ENCODE peak calls at places on chromosome 10, in six cellular contexts. U is tibial nerve, M is stomach, J is aorta, R is body of pancreas, L is esophagus squamous epithelium. B is an unnamed sample.
A peak's percentile ranks its signal among the peaks of the same experiment; 100 is the strongest.

GRCh38 chr10:113907166-113907565 is 52.7 kb downstream of the NHLRC2 start:
- DNase-seq in M (no peak), L (no peak), J (no peak), R (no peak), U (no peak), B (no peak)

GRCh38 chr10:119665901-119666708 is 14.9 kb downstream of the BAG3 start:
- DNase-seq in J (no peak), U (no peak), M (no peak), R (no peak), L (no peak), B (no peak)

GRCh38 chr10:43061331-43061730 is 15.5 kb upstream of the RET start:
- DNase-seq in U (no peak), L (no peak), M (no peak), J (no peak), R (no peak), B (no peak)

GRCh38 chr10:62437696-62438095 is 63.5 kb downstream of the ZNF365 start:
- DNase-seq in U (peak; percentile 85), J (no peak), L (no peak), R (no peak), M (no peak), B (no peak)

GRCh38 chr10:5977471-5978370 is at the start of gene IL15RA:
- DNase-seq in U (peak; percentile 26), L (no peak), M (peak; percentile 90), R (peak; percentile 88), J (peak; percentile 94), B (peak; percentile 80)

GRCh38 chr10:119616879-119617580 is 20.3 kb upstream of the TIAL1 start:
- DNase-seq in J (no peak), U (peak; percentile 43), R (peak; percentile 16), L (no peak), M (no peak), B (no peak)

GRCh38 chr10:101221479-101222246 is 7.6 kb downstream of the LBX1 start:
- DNase-seq in R (no peak), U (no peak), J (no peak), L (no peak), M (no peak), B (no peak)

GRCh38 chr10:86647773-86648705 is 6.3 kb upstream of the OPN4 start:
- DNase-seq in L (no peak), U (no peak), M (peak; percentile 16), R (no peak), J (no peak), B (no peak)

GRCh38 chr10:89164080-89164479 is 43.0 kb downstream of the CH25H start:
- DNase-seq in J (no peak), U (no peak), R (no peak), L (no peak), M (no peak), B (no peak)

GRCh38 chr10:15237351-15237750 is 68.9 kb upstream of the NMT2 start:
- DNase-seq in U (peak; percentile 12), M (no peak), R (peak; percentile 48), L (no peak), J (no peak), B (no peak)

GRCh38 chr10:93305122-93305521 is 177.0 kb downstream of the MYOF start:
- DNase-seq in J (no peak), M (no peak), R (no peak), L (no peak), U (no peak), B (no peak)

GRCh38 chr10:17710181-17710580 is 41.8 kb upstream of the TMEM236 start:
- DNase-seq in R (no peak), U (no peak), M (no peak), J (no peak), L (no peak), B (no peak)

GRCh38 chr10:126302831-126303230 is 85.4 kb downstream of the ADAM12 start:
- DNase-seq in U (no peak), J (no peak), M (no peak), R (no peak), L (no peak), B (no peak)

GRCh38 chr10:110010076-110011069 is 2.6 kb downstream of the ADD3 start:
- DNase-seq in M (no peak), J (no peak), L (no peak), R (no peak), U (no peak), B (no peak)

GRCh38 chr10:131703527-131703926 is 197.3 kb upstream of the PPP2R2D start:
- DNase-seq in U (no peak), L (no peak), M (no peak), R (no peak), J (peak; percentile 53), B (no peak)

GRCh38 chr10:30985552-30985951 is 46.1 kb downstream of the ZNF438 start:
- DNase-seq in U (no peak), L (no peak), M (no peak), J (no peak), R (no peak), B (no peak)

GRCh38 chr10:109956454-109957091 is 33.3 kb upstream of the XPNPEP1 start:
- DNase-seq in M (peak; percentile 27), L (no peak), J (no peak), U (no peak), R (peak; percentile 38), B (no peak)

GRCh38 chr10:124621637-124622036 is 122.5 kb downstream of the FAM53B start:
- DNase-seq in M (no peak), J (no peak), R (no peak), L (no peak), U (no peak), B (no peak)

GRCh38 chr10:43066481-43066880 is 10.4 kb upstream of the RET start:
- DNase-seq in L (no peak), M (no peak), J (no peak), R (no peak), U (no peak), B (no peak)

GRCh38 chr10:43196981-43197833 is 59.0 kb downstream of the CSGALNACT2 start:
- DNase-seq in M (peak; percentile 24), U (no peak), R (no peak), J (peak; percentile 67), L (no peak), B (peak; percentile 27)

GRCh38 chr10:33216661-33217427 is 117.6 kb downstream of the NRP1 start:
- DNase-seq in L (no peak), M (no peak), U (no peak), J (no peak), R (no peak), B (no peak)

GRCh38 chr10:8275911-8276310 is 221.4 kb downstream of the GATA3 start:
- DNase-seq in M (peak; percentile 58), J (no peak), L (no peak), U (no peak), R (peak; percentile 56), B (no peak)

GRCh38 chr10:120713573-120713972 is 137.6 kb upstream of the WDR11 start:
- DNase-seq in M (no peak), U (no peak), R (no peak), J (no peak), L (no peak), B (no peak)

GRCh38 chr10:120711857-120712256 is 139.3 kb upstream of the WDR11 start:
- DNase-seq in M (no peak), J (no peak), U (no peak), L (no peak), R (no peak), B (no peak)

GRCh38 chr10:120719333-120719732 is 131.8 kb upstream of the WDR11 start:
- DNase-seq in U (no peak), M (no peak), J (no peak), L (no peak), R (no peak), B (no peak)

GRCh38 chr10:120715214-120715613 is 135.9 kb upstream of the WDR11 start:
- DNase-seq in L (no peak), U (no peak), R (no peak), J (no peak), M (no peak), B (no peak)
- H3K4me1 ChIP-seq in L (no peaks in the 10 kb centered on the region), U (no peaks in the 10 kb centered on the region), R (no peaks in the 10 kb centered on the region), J (no peaks in the 10 kb centered on the region), M (no peaks in the 10 kb centered on the region), B (peaks cover 3% of the 10 kb centered on the region)

DNA sequence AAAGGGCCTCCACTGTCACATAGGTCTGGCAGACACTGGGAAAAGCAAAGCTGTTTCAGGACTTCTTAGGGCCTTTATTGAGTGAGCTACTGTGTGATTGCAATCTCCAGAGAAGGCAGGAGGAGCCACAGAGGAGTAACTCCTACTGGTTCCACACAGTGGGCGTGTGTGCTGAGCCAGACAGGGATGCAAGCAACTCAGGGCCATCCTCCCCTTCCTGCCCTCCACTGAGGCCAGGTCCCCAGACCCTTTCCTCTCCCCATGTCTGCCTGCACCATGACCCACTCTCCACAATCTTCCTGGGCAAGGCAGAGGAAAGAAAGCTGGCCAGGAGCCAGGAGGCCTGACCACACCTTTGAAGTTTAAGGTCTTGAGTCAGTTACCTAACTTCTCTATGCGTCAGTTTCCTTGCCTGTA is 262.0 kb upstream of the ZMIZ1 start:
- DNase-seq in J (no peak), L (no peak), U (no peak), R (no peak), M (no peak), B (no peak)
- H3K4me1 ChIP-seq in J (no peaks in the 10 kb centered on the region), L (peaks cover 63% of the 10 kb centered on the region), U (peaks cover 27% of the 10 kb centered on the region), R (peaks cover 9% of the 10 kb centered on the region), M (peaks cover 54% of the 10 kb centered on the region), B (peaks cover 32% of the 10 kb centered on the region)

GRCh38 chr10:122468220-122468922 is 7.0 kb downstream of the HTRA1 start:
- DNase-seq in L (no peak), M (no peak), R (no peak), J (no peak), U (no peak), B (no peak)

GRCh38 chr10:122464575-122464974 is 3.2 kb downstream of the HTRA1 start:
- DNase-seq in R (no peak), U (no peak), L (no peak), J (no peak), M (no peak), B (no peak)

GRCh38 chr10:122465401-122465800 is 4.0 kb downstream of the HTRA1 start:
- DNase-seq in M (no peak), L (no peak), R (no peak), J (no peak), U (no peak), B (no peak)

GRCh38 chr10:122468923-122469781 is 7.8 kb downstream of the HTRA1 start:
- DNase-seq in R (no peak), U (peak; percentile 71), M (no peak), J (no peak), L (no peak), B (no peak)

GRCh38 chr10:122466866-122467470 is 5.6 kb downstream of the HTRA1 start:
- DNase-seq in R (no peak), L (no peak), U (no peak), J (no peak), M (no peak), B (no peak)
- H3K4me1 ChIP-seq in R (peaks cover 15% of the 10 kb centered on the region), L (peaks cover 49% of the 10 kb centered on the region), U (peaks cover 21% of the 10 kb centered on the region), J (peaks cover 15% of the 10 kb centered on the region), M (peaks cover 53% of the 10 kb centered on the region), B (peaks cover 3% of the 10 kb centered on the region)

DNA sequence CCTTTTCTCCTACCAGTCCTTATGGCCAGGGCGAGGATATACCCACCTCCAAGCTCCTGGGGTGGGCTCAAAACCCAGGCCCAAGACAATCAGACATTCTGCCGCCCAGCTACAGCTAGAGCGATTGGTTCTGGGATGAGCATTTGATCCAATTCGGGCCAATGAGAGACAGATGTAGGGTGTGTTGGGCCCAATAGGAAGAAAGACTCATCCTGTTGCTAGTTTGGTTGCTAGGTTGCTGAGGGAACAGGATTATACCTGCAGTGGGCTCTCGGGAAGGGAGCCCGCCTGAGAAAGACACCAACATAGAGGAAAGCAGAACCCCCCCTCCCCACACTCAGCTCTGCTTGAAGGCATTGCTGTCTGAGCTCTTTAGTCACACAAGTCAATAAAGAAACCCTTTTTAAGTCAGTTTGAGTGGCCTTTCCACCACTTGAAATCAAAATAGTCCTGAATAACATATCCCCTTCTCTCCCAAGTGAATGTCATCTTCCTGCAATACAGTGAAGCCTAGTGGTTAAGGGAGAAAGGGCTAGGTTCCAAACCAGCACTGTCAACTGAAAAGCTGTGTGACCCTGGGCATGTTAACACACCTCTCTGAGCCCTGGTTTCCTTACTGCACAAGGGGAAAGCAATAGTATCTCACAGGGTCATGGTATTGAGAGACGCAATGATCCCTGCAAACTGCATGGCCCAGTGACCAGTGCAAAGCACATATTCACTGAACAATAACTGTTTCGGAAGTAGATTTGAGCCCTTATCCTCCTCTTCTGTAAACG is 21.8 kb downstream of the ITPRIP start:
- DNase-seq in U (no peak), M (no peak), J (no peak), L (no peak), R (no peak), B (no peak)
- H3K4me1 ChIP-seq in U (peaks cover 55% of the 10 kb centered on the region), M (peaks cover 56% of the 10 kb centered on the region), J (no peaks in the 10 kb centered on the region), L (peaks cover 79% of the 10 kb centered on the region), R (peaks cover 12% of the 10 kb centered on the region), B (peaks cover 35% of the 10 kb centered on the region)